ENCODE peak calls at places on chromosomes 4 and X, in six cellular contexts. G is stimulated activated CD4-positive, alpha-beta T cell treated with anti-CD3 and anti-CD28 coated beads, Interleukin-4, amount 100 ng/mL, for 48 hours; X is H4; R is WTC11; D is GM23338; P is ascending aorta. Y is an unnamed sample.

GRCh38 chrX:97790850-97791249 is 907.1 kb downstream of the RPA4 start:
- DNase-seq in G (no peak), X (no peak), R (no peak), D (no peak), P (no peak), Y (no peak)

GRCh38 chrX:102892103-102892502 is 45.0 kb upstream of the RAB40AL start:
- DNase-seq in G (no peak), X (no peak), R (no peak), D (no peak), P (no peak), Y (no peak)

GRCh38 chrX:101749436-101749835 is 89.8 kb upstream of the ARMCX2 start:
- DNase-seq in G (no peak), X (peak), R (no peak), D (no peak), P (no peak), Y (no peak)

GRCh38 chr4:39664828-39665731 is 26.4 kb upstream of the SMIM14 start:
- DNase-seq in G (no peak), X (no peak), R (no peak), D (no peak), P (no peak), Y (no peak)

GRCh38 chrX:88325634-88326033 is 421.4 kb upstream of the CPXCR1 start:
- DNase-seq in G (no peak), X (no peak), R (no peak), D (no peak), P (no peak), Y (no peak)

GRCh38 chrX:129678176-129678880 is 23.6 kb upstream of the APLN start:
- DNase-seq in G (peak), X (peak), R (no peak), D (peak), P (no peak), Y (no peak)

GRCh38 chr4:71441186-71442169 is 102.7 kb downstream of the SLC4A4 start:
- DNase-seq in G (no peak), X (no peak), R (no peak), D (no peak), P (no peak), Y (peak)

GRCh38 chr4:53150631-53151488 is 215.0 kb downstream of the SCFD2 start:
- DNase-seq in G (no peak), X (no peak), R (no peak), D (no peak), P (no peak), Y (no peak)

GRCh38 chr4:151238477-151238876 is 38.5 kb upstream of the PRSS48 start:
- DNase-seq in G (no peak), X (no peak), R (no peak), D (no peak), P (no peak), Y (no peak)

GRCh38 chr4:74364649-74365491 is at the start of gene EREG:
- DNase-seq in G (peak), X (no peak), R (peak), D (peak), P (no peak), Y (no peak)

GRCh38 chr4:6224725-6225124 is 24.4 kb upstream of the JAKMIP1 start:
- DNase-seq in G (no peak), X (no peak), R (no peak), D (no peak), P (no peak), Y (no peak)

GRCh38 chr4:6546681-6547447 is 28.1 kb upstream of the MAN2B2 start:
- DNase-seq in G (peak), X (peak), R (peak), D (peak), P (no peak), Y (peak)

GRCh38 chr4:16757080-16757521 is 141.3 kb downstream of the LDB2 start:
- DNase-seq in G (no peak), X (no peak), R (no peak), D (no peak), P (no peak), Y (no peak)

GRCh38 chrX:2383735-2384134 is 117.0 kb downstream of the DHRSX start:
- DNase-seq in G (no peak), X (no peak), R (no peak), D (no peak), P (no peak), Y (no peak)

GRCh38 chrX:136353519-136354095 is 52.8 kb downstream of the ADGRG4 start:
- DNase-seq in G (no peak), X (no peak), R (no peak), D (no peak), P (no peak), Y (no peak)

GRCh38 chr4:60805500-60806313 is 394.4 kb upstream of the ADGRL3 start:
- DNase-seq in G (no peak), X (peak), R (no peak), D (peak), P (no peak), Y (no peak)

Y was measured in kidney epithelial cell.